ENCODE peak calls at places on chromosomes 2 and 18, in six cellular contexts. B is T-helper 2 cell, T is GM23248, S is RPMI8226, M is HEK293T, W is right cardiac atrium. Q is an unnamed sample.

GRCh38 chr18:7158201-7158600 is 40.6 kb upstream of the LAMA1 start:
- DNase-seq in B (no peak), M (no peak), S (no peak), W (no peak), T (peak; percentile 58), Q (no peak)

GRCh38 chr2:98445167-98445522 is 487 bp downstream of the INPP4A start:
- DNase-seq in B (no peak), S (no peak), W (peak; percentile 64), M (peak; percentile 37), T (peak; percentile 70), Q (no peak)

GRCh38 chr2:212709287-212709686 is 170.7 kb upstream of the ERBB4 start:
- DNase-seq in W (no peak), S (no peak), T (peak; percentile 72), B (no peak), M (no peak), Q (no peak)

GRCh38 chr2:112182581-112183034 is 44.4 kb downstream of the FBLN7 start:
- DNase-seq in B (no peak), T (no peak), W (no peak), S (peak; percentile 90), M (no peak), Q (no peak)

GRCh38 chr2:127088706-127089105 is 18.2 kb downstream of the BIN1 start:
- DNase-seq in W (peak; percentile 33), B (no peak), T (no peak), S (no peak), M (no peak), Q (no peak)

GRCh38 chr2:42115588-42115987 is 53.6 kb upstream of the EML4 start:
- DNase-seq in S (no peak), B (no peak), T (no peak), W (no peak), M (no peak), Q (no peak)

GRCh38 chr2:156589381-156590079 is 153.4 kb downstream of the GPD2 start:
- DNase-seq in T (peak; percentile 72), W (no peak), M (peak; percentile 43), B (peak; percentile 4), S (peak; percentile 49), Q (peak; percentile 59)

GRCh38 chr2:238484522-238485452 is 58.1 kb downstream of the ASB1 start:
- DNase-seq in B (no peak), T (no peak), W (no peak), S (no peak), M (no peak), Q (no peak)

GRCh38 chr18:41972067-41973000 is 17.3 kb downstream of the PIK3C3 start:
- DNase-seq in S (no peak), W (no peak), B (no peak), M (no peak), T (no peak), Q (peak; percentile 36)

GRCh38 chr2:236180831-236181453 is 12.8 kb upstream of the GBX2 start:
- DNase-seq in B (no peak), M (peak; percentile 61), W (no peak), S (peak; percentile 47), T (peak; percentile 65), Q (peak; percentile 32)

GRCh38 chr2:69381337-69381737 is 5.7 kb downstream of the GFPT1 start:
- DNase-seq in T (peak; percentile 50), W (no peak), M (no peak), B (no peak), S (no peak), Q (no peak)

GRCh38 chr2:188952901-188953300 is 21.3 kb upstream of the COL3A1 start:
- DNase-seq in S (no peak), T (no peak), W (no peak), M (no peak), B (no peak), Q (no peak)

GRCh38 chr2:101307950-101308431 is 510 bp downstream of the RNF149 start:
- DNase-seq in S (peak; percentile 26), B (peak; percentile 10), M (peak; percentile 38), W (peak; percentile 72), T (peak; percentile 51), Q (peak; percentile 31)

GRCh38 chr2:120793682-120794403 is 58.2 kb downstream of the GLI2 start:
- DNase-seq in S (peak; percentile 76), M (no peak), T (peak; percentile 65), B (no peak), W (no peak), Q (no peak)

GRCh38 chr2:28821295-28821958 is 10.8 kb downstream of the SPDYA start:
- DNase-seq in B (peak; percentile 35), S (peak; percentile 64), T (peak; percentile 51), W (no peak), M (peak; percentile 62), Q (peak; percentile 65)

GRCh38 chr18:58541137-58541788 is 87.6 kb downstream of the ALPK2 start:
- DNase-seq in W (no peak), M (no peak), S (peak; percentile 51), T (peak; percentile 49), B (no peak), Q (peak; percentile 44)

GRCh38 chr18:77132369-77133050 is at the start of gene MBP:
- DNase-seq in S (peak; percentile 89), T (peak; percentile 45), B (peak; percentile 60), W (peak; percentile 81), M (peak; percentile 12), Q (peak; percentile 56)

GRCh38 chr2:177188482-177189469 is 23.8 kb upstream of the HNRNPA3 start:
- DNase-seq in T (no peak), M (no peak), S (no peak), W (no peak), B (no peak), Q (no peak)

GRCh38 chr18:48948112-48949050 is 2.4 kb downstream of the SMAD7 start:
- DNase-seq in T (peak; percentile 73), W (peak; percentile 84), S (peak; percentile 79), M (peak; percentile 57), B (peak; percentile 54), Q (peak; percentile 65)

GRCh38 chr2:96860065-96861029 is 2.5 kb upstream of the ANKRD39 start:
- DNase-seq in M (no peak), B (no peak), T (no peak), S (no peak), W (peak; percentile 77), Q (no peak)

GRCh38 chr2:64831134-64831976 is 157.8 kb upstream of the SLC1A4 start:
- DNase-seq in B (peak; percentile 56), M (peak; percentile 80), T (peak; percentile 98), S (peak; percentile 81), W (peak; percentile 93), Q (peak; percentile 86)

GRCh38 chr2:204917089-204917701 is 371.9 kb downstream of the PARD3B start:
- DNase-seq in B (no peak), T (no peak), M (no peak), S (no peak), W (no peak), Q (no peak)

GRCh38 chr2:71843391-71843850 is 304.2 kb downstream of the CYP26B1 start:
- DNase-seq in W (peak; percentile 73), S (no peak), T (peak; percentile 87), B (no peak), M (no peak), Q (no peak)

GRCh38 chr2:100383306-100383705 is 34.2 kb downstream of the CHST10 start:
- DNase-seq in S (no peak), M (no peak), T (no peak), B (no peak), W (no peak), Q (no peak)

GRCh38 chr2:241031436-241032165 is 33.2 kb downstream of the SNED1 start:
- DNase-seq in M (no peak), S (no peak), T (no peak), B (no peak), W (no peak), Q (no peak)

GRCh38 chr2:231410293-231411004 is 14.9 kb downstream of the B3GNT7 start:
- DNase-seq in W (no peak), B (no peak), T (no peak), M (peak; percentile 20), S (no peak), Q (no peak)

GRCh38 chr2:200042944-200043343 is 87.6 kb downstream of the MAIP1 start:
- DNase-seq in B (no peak), T (peak; percentile 43), W (no peak), M (no peak), S (no peak), Q (no peak)

GRCh38 chr18:25399554-25399953 is 47.6 kb upstream of the ZNF521 start:
- DNase-seq in S (no peak), W (no peak), M (no peak), B (no peak), T (peak; percentile 43), Q (no peak)

GRCh38 chr18:36481935-36482334 is 184.4 kb downstream of the FHOD3 start:
- DNase-seq in B (no peak), T (no peak), M (no peak), S (no peak), W (no peak), Q (no peak)

GRCh38 chr2:189298038-189298437 is 118.5 kb upstream of the COL5A2 start:
- DNase-seq in M (no peak), W (no peak), B (no peak), S (no peak), T (peak; percentile 38), Q (no peak)

GRCh38 chr2:147551331-147551730 is 293.5 kb upstream of the ACVR2A start:
- DNase-seq in S (no peak), B (no peak), T (peak; percentile 68), W (no peak), M (no peak), Q (no peak)

GRCh38 chr18:61921621-61922235 is 28.9 kb upstream of the RNF152 start:
- DNase-seq in S (no peak), B (no peak), T (no peak), W (no peak), M (no peak), Q (no peak)

Q was measured in MM.1S.